ENCODE peak calls at places on chromosomes 4 and X, in seven cellular contexts. J, Q, O, N, A, Y and L are unnamed samples.

GRCh38 chrX:15416133-15416993 is 32.1 kb upstream of the VEGFD start:
- DNase-seq in J (no peak), Q (no peak), O (no peak), N (no peak), A (no peak), Y (no peak), L (no peak)

GRCh38 chr4:136900706-136901105 is 631.6 kb downstream of the PCDH18 start:
- DNase-seq in J (no peak), Q (no peak), O (no peak), N (no peak), A (no peak), Y (no peak), L (no peak)

GRCh38 chr4:176945314-176945713 is 152.6 kb upstream of the VEGFC start:
- DNase-seq in J (no peak), Q (no peak), O (no peak), N (no peak), A (no peak), Y (no peak), L (no peak)

GRCh38 chr4:2942037-2942531 is 21.1 kb downstream of the NOP14 start:
- DNase-seq in J (no peak), Q (no peak), O (no peak), N (no peak), A (no peak), Y (no peak), L (no peak)

GRCh38 chr4:1571986-1572385 is 112.1 kb downstream of the FAM53A start:
- DNase-seq in J (no peak), Q (no peak), O (no peak), N (no peak), A (no peak), Y (no peak), L (peak)

GRCh38 chrX:45011131-45011530 is 138.1 kb downstream of the KDM6A start:
- DNase-seq in J (no peak), Q (no peak), O (no peak), N (no peak), A (no peak), Y (peak), L (no peak)

GRCh38 chr4:8200302-8200975 is 1.3 kb downstream of the SH3TC1 start:
- DNase-seq in J (no peak), Q (no peak), O (peak), N (peak), A (peak), Y (no peak), L (peak)

GRCh38 chr4:174490356-174490969 is 31.8 kb downstream of the HPGD start:
- DNase-seq in J (no peak), Q (no peak), O (no peak), N (no peak), A (no peak), Y (peak), L (no peak)

GRCh38 chr4:109629775-109630174 is 69.7 kb downstream of the MCUB start:
- DNase-seq in J (no peak), Q (no peak), O (no peak), N (no peak), A (no peak), Y (no peak), L (no peak)

GRCh38 chrX:17459596-17459995 is 84.6 kb downstream of the NHS start:
- DNase-seq in J (no peak), Q (no peak), O (no peak), N (no peak), A (no peak), Y (peak), L (no peak)

GRCh38 chr4:177222776-177223175 is 86.9 kb upstream of the NEIL3 start:
- DNase-seq in J (no peak), Q (no peak), O (no peak), N (no peak), A (no peak), Y (no peak), L (no peak)

GRCh38 chrX:124726881-124727280 is 380.5 kb downstream of the SH2D1A start:
- DNase-seq in J (no peak), Q (no peak), O (no peak), N (no peak), A (no peak), Y (no peak), L (no peak)

GRCh38 chr4:102871772-102872171 is 3.0 kb downstream of the CISD2 start:
- DNase-seq in J (no peak), Q (no peak), O (no peak), N (no peak), A (no peak), Y (no peak), L (no peak)

GRCh38 chr4:40908297-40908696 is 158.5 kb downstream of the NSUN7 start:
- DNase-seq in J (no peak), Q (no peak), O (no peak), N (no peak), A (peak), Y (no peak), L (peak)

GRCh38 chrX:22575161-22575845 is 302.6 kb downstream of the CBLL2 start:
- DNase-seq in J (no peak), Q (no peak), O (no peak), N (no peak), A (no peak), Y (peak), L (no peak)

GRCh38 chr4:154743683-154744340 is at the start of gene LRAT:
- DNase-seq in J (no peak), Q (peak), O (peak), N (peak), A (peak), Y (no peak), L (peak)

DNA sequence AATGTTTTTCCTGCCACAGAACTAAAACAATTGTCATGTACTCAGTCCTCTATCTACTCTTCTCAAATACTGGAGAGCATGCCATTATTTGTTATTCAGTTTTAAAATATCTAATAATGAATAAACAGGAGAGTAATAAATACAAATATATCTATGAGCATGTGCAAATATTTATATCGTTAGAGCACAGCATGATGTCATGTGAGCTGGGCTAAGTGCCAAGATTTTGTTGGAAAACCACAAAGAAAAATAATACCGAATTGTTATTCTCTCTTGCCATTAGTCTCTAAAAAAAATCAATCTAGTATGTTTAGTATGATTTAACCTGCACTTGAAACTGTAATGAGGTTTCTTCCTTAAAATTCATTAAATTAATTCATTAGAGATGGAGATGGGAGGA is 97.3 kb downstream of the DDX60 start:
- DNase-seq in J (no peak), Q (no peak), O (no peak), N (no peak), A (no peak), Y (peak), L (no peak)
- H3K27ac ChIP-seq in J (no peak), Q (no peak), O (no peak), N (no peak), A (no peak), Y (peak), L (no peak)

GRCh38 chr4:70838972-70839536 is 636 bp downstream of the GRSF1 start:
- DNase-seq in J (peak), Q (peak), O (peak), N (peak), A (peak), Y (peak), L (peak)

GRCh38 chr4:70842761-70843435 is 3.2 kb upstream of the GRSF1 start:
- DNase-seq in J (no peak), Q (no peak), O (no peak), N (no peak), A (no peak), Y (no peak), L (no peak)

GRCh38 chr4:70838400-70838971 is 1.2 kb downstream of the GRSF1 start:
- DNase-seq in J (peak), Q (no peak), O (no peak), N (no peak), A (no peak), Y (no peak), L (no peak)

GRCh38 chr4:70841951-70842350 is 2.3 kb upstream of the GRSF1 start:
- DNase-seq in J (no peak), Q (peak), O (no peak), N (no peak), A (no peak), Y (no peak), L (no peak)

DNA sequence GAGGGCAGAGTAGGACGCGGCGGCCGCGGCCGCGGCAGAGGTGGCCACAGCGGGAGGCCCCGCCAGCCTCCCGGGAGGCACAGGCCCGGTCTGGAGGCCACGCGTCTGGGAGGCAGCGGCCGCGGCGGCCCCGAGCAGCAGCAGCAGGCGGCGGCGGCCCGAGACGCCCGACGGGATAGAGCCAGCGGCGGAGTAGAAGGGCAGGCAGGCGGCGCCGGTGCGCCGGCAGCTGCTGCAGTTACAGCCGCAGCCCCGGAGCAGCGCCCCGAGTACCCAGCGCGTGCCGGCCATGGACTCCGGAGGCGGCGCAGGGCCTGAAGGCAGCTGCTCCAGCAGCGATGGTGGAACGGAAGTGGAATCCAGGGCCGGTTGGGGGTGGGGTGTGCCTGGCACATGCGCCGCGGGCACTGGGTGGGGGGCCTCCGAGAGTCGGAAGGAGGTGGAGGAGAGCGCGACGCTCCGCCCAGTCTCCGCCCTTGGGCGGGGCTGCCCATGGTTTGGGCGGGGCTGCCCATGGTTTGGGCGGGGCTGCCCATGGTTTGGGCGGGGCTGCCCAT is at the start of gene GRSF1:
- DNase-seq in J (peak), Q (peak), O (peak), N (peak), A (peak), Y (peak), L (peak)
- TF ChIP-seq CTCF in J (no peak), Q (no peak), O (peak), N (no peak), A (no peak), Y (no peak), L (no peak)

GRCh38 chr4:152747444-152747843 is 32.1 kb downstream of the TIGD4 start:
- DNase-seq in J (no peak), Q (no peak), O (no peak), N (no peak), A (no peak), Y (no peak), L (no peak)
- H3K27ac ChIP-seq in J (no peak), Q (no peak), O (no peak), N (no peak), A (no peak), Y (no peak), L (no peak)

GRCh38 chr4:150375025-150375424 is 206.9 kb upstream of the MAB21L2 start:
- DNase-seq in J (no peak), Q (no peak), O (no peak), N (no peak), A (no peak), Y (no peak), L (no peak)
- TF ChIP-seq CTCF in J (no peak), Q (no peak), O (no peak), N (no peak), A (no peak), Y (no peak), L (no peak)

GRCh38 chr4:22512306-22512705 is 3.6 kb downstream of the ADGRA3 start:
- DNase-seq in J (no peak), Q (no peak), O (no peak), N (no peak), A (no peak), Y (no peak), L (no peak)

GRCh38 chr4:22514001-22514400 is 1.9 kb downstream of the ADGRA3 start:
- DNase-seq in J (no peak), Q (no peak), O (no peak), N (no peak), A (no peak), Y (peak), L (no peak)

GRCh38 chr4:22515145-22515887 is 550 bp downstream of the ADGRA3 start:
- DNase-seq in J (peak), Q (peak), O (peak), N (peak), A (peak), Y (peak), L (peak)

GRCh38 chr4:22514431-22514830 is 1.4 kb downstream of the ADGRA3 start:
- DNase-seq in J (no peak), Q (no peak), O (no peak), N (no peak), A (no peak), Y (peak), L (no peak)

GRCh38 chr4:22515888-22516541 is at the start of gene ADGRA3:
- DNase-seq in J (peak), Q (peak), O (peak), N (peak), A (peak), Y (peak), L (peak)
- H3K27ac ChIP-seq in J (peak), Q (peak), O (peak), N (peak), A (peak), Y (peak), L (peak)

GRCh38 chrX:4238916-4239315 is 525.5 kb upstream of the PRKX start:
- DNase-seq in J (no peak), Q (no peak), O (no peak), N (no peak), A (no peak), Y (no peak), L (no peak)
- TF ChIP-seq CTCF in J (no peak), Q (no peak), O (no peak), N (no peak), A (no peak), Y (no peak), L (no peak)

DNA sequence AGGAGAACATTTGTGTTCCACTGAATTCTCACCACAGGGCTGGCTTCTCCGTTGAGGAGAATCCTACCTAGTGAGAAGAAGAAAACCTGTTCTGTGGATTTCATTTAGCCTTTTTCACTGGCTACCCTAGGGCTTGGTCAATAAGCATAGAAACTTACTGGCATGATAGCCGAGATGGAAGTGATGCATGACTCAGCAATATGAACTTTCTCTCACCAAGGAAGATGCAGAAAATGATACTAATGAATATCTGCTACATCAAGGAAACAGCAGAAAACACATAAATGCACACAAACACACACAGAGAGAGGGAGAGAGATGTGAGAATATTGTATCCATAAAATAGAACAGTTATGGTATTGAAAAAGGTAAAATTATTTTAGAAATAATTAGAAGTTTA is 216.3 kb downstream of the HHIP start:
- DNase-seq in J (no peak), Q (no peak), O (no peak), N (no peak), A (no peak), Y (no peak), L (no peak)
- H3K27ac ChIP-seq in J (no peak), Q (no peak), O (no peak), N (no peak), A (no peak), Y (no peak), L (no peak)

DNA sequence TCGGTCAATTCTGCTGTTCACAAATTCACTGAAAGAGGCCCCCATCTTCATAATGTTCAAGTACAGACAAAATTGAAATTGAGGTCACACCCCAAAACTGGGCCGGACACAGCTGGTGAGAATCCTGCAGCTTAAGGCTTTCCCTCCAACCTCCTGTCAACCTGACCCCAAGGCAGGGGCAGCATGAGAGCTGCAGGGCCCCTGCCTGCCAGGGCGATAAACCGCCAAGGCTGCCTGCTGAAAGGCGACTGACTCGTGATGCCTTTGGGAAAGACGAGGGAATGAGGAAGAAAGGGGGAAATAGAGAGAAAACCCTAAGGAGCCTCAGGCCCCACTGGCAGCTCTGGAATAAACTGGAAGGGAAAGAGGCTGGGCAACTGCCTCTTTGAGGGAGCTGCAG is 7.3 kb upstream of the IRAK1 start:
- DNase-seq in J (no peak), Q (no peak), O (no peak), N (no peak), A (no peak), Y (no peak), L (no peak)
- TF ChIP-seq CTCF in J (no peak), Q (no peak), O (no peak), N (no peak), A (no peak), Y (no peak), L (no peak)

GRCh38 chrX:123219916-123220315 is 35.8 kb downstream of the GRIA3 start:
- DNase-seq in J (no peak), Q (peak), O (no peak), N (no peak), A (no peak), Y (no peak), L (no peak)

GRCh38 chrX:123210252-123210651 is 26.2 kb downstream of the GRIA3 start:
- DNase-seq in J (no peak), Q (no peak), O (no peak), N (no peak), A (no peak), Y (no peak), L (no peak)

GRCh38 chrX:123217077-123217476 is 33.0 kb downstream of the GRIA3 start:
- DNase-seq in J (no peak), Q (no peak), O (peak), N (no peak), A (no peak), Y (peak), L (no peak)

GRCh38 chrX:123217728-123218127 is 33.6 kb downstream of the GRIA3 start:
- DNase-seq in J (no peak), Q (no peak), O (no peak), N (no peak), A (no peak), Y (no peak), L (no peak)

GRCh38 chrX:123215397-123216089 is 31.5 kb downstream of the GRIA3 start:
- DNase-seq in J (no peak), Q (no peak), O (no peak), N (no peak), A (no peak), Y (no peak), L (no peak)
- H3K27ac ChIP-seq in J (no peak), Q (no peak), O (no peak), N (no peak), A (no peak), Y (no peak), L (no peak)

DNA sequence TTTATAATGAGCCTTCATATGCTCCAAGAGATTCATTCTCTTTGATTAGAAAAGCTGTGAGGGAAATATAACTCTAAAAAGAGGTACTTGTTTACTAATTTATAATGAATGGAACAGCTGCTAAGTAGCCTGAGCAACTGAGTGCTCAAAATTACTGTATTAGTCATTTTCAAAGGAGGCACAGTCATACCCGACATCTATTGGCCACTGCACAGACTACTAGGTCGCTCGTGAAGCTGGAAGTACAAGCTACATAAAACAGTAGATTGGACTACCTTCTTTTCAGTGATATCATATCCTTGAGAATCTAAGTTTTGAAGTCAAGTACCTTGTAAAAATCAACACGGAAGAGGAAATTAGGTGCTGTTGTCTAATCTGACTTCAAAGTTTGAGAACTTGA is 52.0 kb upstream of the GLRB start:
- DNase-seq in J (no peak), Q (no peak), O (no peak), N (no peak), A (no peak), Y (no peak), L (no peak)
- TF ChIP-seq CTCF in J (no peak), Q (no peak), O (no peak), N (no peak), A (no peak), Y (no peak), L (no peak)